ENCODE peak calls at places on chromosomes 13 and 19, in five cellular contexts. X, L, U, G and E are unnamed samples. For H3K4me1, the result is how much of the 10 kb centered on the place peaks cover.

GRCh38 chr19:51810228-51810627 is 15.3 kb downstream of the FPR3 start:
- DNase-seq in X (no peak), L (peak), U (no peak), G (no peak), E (no peak)

GRCh38 chr19:40323705-40324104 is 24.5 kb downstream of the C19orf47 start:
- DNase-seq in X (no peak), L (no peak), U (no peak), G (no peak), E (no peak)

GRCh38 chr13:52348983-52349780 is 56.8 kb downstream of the THSD1 start:
- DNase-seq in X (no peak), L (no peak), U (peak), G (no peak), E (no peak)

GRCh38 chr19:16337809-16338469 is 13.3 kb downstream of the KLF2 start:
- DNase-seq in X (no peak), L (no peak), U (no peak), G (no peak), E (no peak)

GRCh38 chr13:71864094-71864980 is 2.7 kb downstream of the DACH1 start:
- DNase-seq in X (peak), L (no peak), U (peak), G (peak), E (no peak)

GRCh38 chr13:83229574-83230300 is 652.5 kb downstream of the SLITRK1 start:
- DNase-seq in X (no peak), L (no peak), U (peak), G (no peak), E (no peak)

GRCh38 chr19:38409631-38410133 is 6.8 kb downstream of the FAM98C start:
- DNase-seq in X (no peak), L (no peak), U (peak), G (no peak), E (no peak)

GRCh38 chr19:3550947-3551807 is 6.2 kb downstream of the MFSD12 start:
- DNase-seq in X (no peak), L (no peak), U (no peak), G (no peak), E (no peak)

GRCh38 chr13:44974056-44974798 is 15.0 kb downstream of the NUFIP1 start:
- DNase-seq in X (no peak), L (no peak), U (peak), G (no peak), E (no peak)

GRCh38 chr19:3175761-3176714 is 2.5 kb upstream of the S1PR4 start:
- DNase-seq in X (peak), L (no peak), U (no peak), G (no peak), E (no peak)

GRCh38 chr13:19587635-19588300 is 26.4 kb upstream of the TPTE2 start:
- DNase-seq in X (no peak), L (peak), U (peak), G (peak), E (peak)

GRCh38 chr13:93771782-93772181 is 545.2 kb downstream of the GPC6 start:
- DNase-seq in X (no peak), L (no peak), U (peak), G (no peak), E (no peak)

GRCh38 chr19:35037716-35038622 is 3.6 kb upstream of the HPN start:
- DNase-seq in X (no peak), L (no peak), U (peak), G (no peak), E (no peak)

GRCh38 chr13:50129923-50130685 is 114.9 kb downstream of the KCNRG start:
- DNase-seq in X (peak), L (no peak), U (peak), G (no peak), E (peak)

GRCh38 chr19:32870981-32871451 is 1.4 kb upstream of the SLC7A9 start:
- DNase-seq in X (no peak), L (no peak), U (no peak), G (no peak), E (no peak)

GRCh38 chr13:109784590-109785140 is 1.7 kb downstream of the IRS2 start:
- DNase-seq in X (peak), L (no peak), U (peak), G (peak), E (peak)

GRCh38 chr19:18415177-18415867 is 3.9 kb upstream of the SSBP4 start:
- DNase-seq in X (peak), L (peak), U (peak), G (no peak), E (no peak)

GRCh38 chr13:72805663-72806341 is 23.9 kb downstream of the PIBF1 start:
- DNase-seq in X (no peak), L (no peak), U (peak), G (no peak), E (no peak)

GRCh38 chr19:29275266-29275665 is 62.3 kb upstream of the UQCRFS1 start:
- DNase-seq in X (no peak), L (no peak), U (no peak), G (no peak), E (no peak)

GRCh38 chr19:46639356-46640061 is 3.5 kb upstream of the GNG8 start:
- DNase-seq in X (no peak), L (peak), U (peak), G (no peak), E (peak)
- H3K4me3 ChIP-seq in X (peak), L (peak), U (peak), G (peak), E (no peak)

DNA sequence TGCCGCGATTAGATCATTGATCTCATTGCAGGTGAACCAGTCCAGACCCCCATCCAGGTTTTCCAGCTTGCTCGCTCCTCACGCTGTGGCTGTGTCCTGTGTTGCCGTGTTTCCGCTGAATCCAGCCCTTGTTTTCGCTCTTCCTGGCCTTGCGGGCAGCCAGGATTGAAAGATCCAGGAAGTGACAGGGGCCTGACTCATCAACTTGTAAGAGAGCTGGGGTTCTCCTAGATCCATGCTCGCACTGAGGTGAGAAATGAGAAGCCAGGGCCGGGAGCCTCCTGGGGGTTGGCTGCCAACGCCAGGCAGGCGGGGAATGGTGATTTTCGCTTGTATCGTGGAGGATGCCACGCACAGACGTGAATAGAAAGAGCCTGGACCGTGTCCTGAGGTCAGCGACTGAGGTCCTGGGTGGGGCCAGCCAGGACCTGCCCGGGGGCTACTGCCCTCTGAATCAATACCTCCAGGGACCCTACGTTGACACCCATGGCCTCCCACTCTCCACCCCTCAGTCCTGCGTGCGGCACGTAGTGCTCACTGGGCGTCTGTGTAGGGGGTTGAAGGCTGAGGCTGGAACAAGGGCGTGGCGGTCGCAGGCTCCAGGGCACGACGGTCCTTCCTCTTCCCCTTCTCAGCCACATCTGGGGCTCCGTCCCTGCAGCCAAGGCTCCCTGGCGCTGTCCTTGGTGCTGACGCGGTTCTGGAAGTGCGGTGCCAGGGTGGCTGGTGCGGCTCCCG is 7.3 kb upstream of the PTPRH start:
- DNase-seq in X (peak), L (peak), U (peak), G (peak), E (peak)
- H3K27ac ChIP-seq in X (peak), L (no peak), U (no peak), G (peak), E (no peak)

GRCh38 chr19:10566408-10566657 is 523 bp upstream of the KRI1 start:
- DNase-seq in X (no peak), L (no peak), U (no peak), G (no peak), E (no peak)

GRCh38 chr19:10566658-10567410 is 1.0 kb upstream of the KRI1 start:
- DNase-seq in X (peak), L (peak), U (no peak), G (no peak), E (peak)

GRCh38 chr19:10568826-10569651 is at the start of gene CDKN2D:
- DNase-seq in X (peak), L (peak), U (peak), G (peak), E (peak)

GRCh38 chr19:10568444-10568825 is 344 bp downstream of the CDKN2D start:
- DNase-seq in X (peak), L (no peak), U (no peak), G (peak), E (peak)

GRCh38 chr19:10567696-10568443 is 909 bp downstream of the CDKN2D start:
- DNase-seq in X (no peak), L (no peak), U (no peak), G (no peak), E (no peak)
- H3K4me1 ChIP-seq in X (under half), L (half or more), U (under half), G (under half), E (half or more)

DNA sequence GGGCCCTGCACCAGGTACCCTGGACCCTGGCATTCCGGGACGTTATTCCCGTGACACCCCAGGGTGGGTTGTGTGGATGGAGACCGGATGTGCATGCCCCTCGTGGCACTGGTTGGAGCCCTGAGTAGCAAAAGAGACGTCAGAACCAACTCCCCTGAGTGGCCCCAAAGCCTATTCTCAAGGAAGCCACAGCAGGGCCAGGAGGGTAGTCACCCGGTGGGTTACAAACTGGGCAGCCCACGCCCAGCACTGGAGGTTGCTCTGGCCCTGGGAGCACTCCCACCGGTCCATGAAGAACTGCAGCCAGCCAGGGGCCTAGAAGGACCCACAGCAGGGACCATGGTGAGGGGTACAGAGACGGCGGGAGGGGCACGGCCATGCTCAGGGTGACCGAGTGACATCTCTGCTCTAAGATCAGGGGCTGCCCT is 7.5 kb downstream of the KLF16 start:
- DNase-seq in X (peak), L (no peak), U (no peak), G (no peak), E (peak)
- H3K4me3 ChIP-seq in X (peak), L (no peak), U (no peak), G (no peak), E (peak)

GRCh38 chr13:112905619-112905989 is 63.4 kb upstream of the MCF2L start:
- DNase-seq in X (no peak), L (no peak), U (no peak), G (no peak), E (no peak)
- H3K27ac ChIP-seq in X (no peak), L (no peak), U (no peak), G (peak), E (no peak)

DNA sequence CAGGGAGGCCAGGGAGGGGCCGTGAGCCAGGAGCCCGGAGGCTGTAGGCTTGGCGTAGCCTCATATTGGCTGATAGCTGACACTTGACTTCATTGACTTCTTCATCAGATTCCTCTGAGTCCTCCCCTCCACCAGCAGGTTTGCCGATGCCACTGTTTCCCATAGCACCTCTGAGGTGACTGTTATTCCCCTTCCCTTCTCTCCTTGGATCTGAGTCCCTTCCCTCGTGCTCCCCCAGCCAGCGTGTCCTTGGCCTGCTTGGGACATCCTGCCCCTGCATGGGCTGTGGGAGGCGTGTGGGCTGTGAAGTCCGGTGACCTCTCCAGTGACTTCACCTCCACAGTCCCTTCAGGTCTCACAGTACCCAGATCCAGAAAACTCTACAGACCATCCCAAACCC is 8.8 kb downstream of the PPP1R37 start:
- DNase-seq in X (no peak), L (no peak), U (no peak), G (no peak), E (no peak)
- H3K4me1 ChIP-seq in X (half or more), L (under half), U (under half), G (under half), E (under half)

GRCh38 chr13:99303863-99304521 is 3.2 kb downstream of the GPR183 start:
- DNase-seq in X (peak), L (no peak), U (no peak), G (no peak), E (no peak)

GRCh38 chr13:99304541-99304940 is 2.7 kb downstream of the GPR183 start:
- DNase-seq in X (no peak), L (no peak), U (no peak), G (no peak), E (no peak)

GRCh38 chr13:99307247-99307646 is at the start of gene GPR183:
- DNase-seq in X (no peak), L (no peak), U (no peak), G (no peak), E (peak)

GRCh38 chr13:99307648-99308339 is 595 bp upstream of the GPR183 start:
- DNase-seq in X (peak), L (no peak), U (peak), G (no peak), E (peak)

GRCh38 chr13:99305180-99305965 is 1.8 kb downstream of the GPR183 start:
- DNase-seq in X (no peak), L (no peak), U (no peak), G (no peak), E (no peak)
- H3K4me3 ChIP-seq in X (peak), L (no peak), U (no peak), G (no peak), E (peak)

GRCh38 chr13:111177803-111178389 is 62.8 kb downstream of the ARHGEF7 start:
- DNase-seq in X (no peak), L (no peak), U (peak), G (no peak), E (no peak)

GRCh38 chr13:111176421-111176820 is 61.3 kb downstream of the ARHGEF7 start:
- DNase-seq in X (no peak), L (no peak), U (no peak), G (no peak), E (no peak)

GRCh38 chr13:111178417-111178816 is 63.3 kb downstream of the ARHGEF7 start:
- DNase-seq in X (no peak), L (no peak), U (no peak), G (no peak), E (no peak)

GRCh38 chr13:111175948-111176347 is 60.8 kb downstream of the ARHGEF7 start:
- DNase-seq in X (no peak), L (no peak), U (no peak), G (no peak), E (no peak)

DNA sequence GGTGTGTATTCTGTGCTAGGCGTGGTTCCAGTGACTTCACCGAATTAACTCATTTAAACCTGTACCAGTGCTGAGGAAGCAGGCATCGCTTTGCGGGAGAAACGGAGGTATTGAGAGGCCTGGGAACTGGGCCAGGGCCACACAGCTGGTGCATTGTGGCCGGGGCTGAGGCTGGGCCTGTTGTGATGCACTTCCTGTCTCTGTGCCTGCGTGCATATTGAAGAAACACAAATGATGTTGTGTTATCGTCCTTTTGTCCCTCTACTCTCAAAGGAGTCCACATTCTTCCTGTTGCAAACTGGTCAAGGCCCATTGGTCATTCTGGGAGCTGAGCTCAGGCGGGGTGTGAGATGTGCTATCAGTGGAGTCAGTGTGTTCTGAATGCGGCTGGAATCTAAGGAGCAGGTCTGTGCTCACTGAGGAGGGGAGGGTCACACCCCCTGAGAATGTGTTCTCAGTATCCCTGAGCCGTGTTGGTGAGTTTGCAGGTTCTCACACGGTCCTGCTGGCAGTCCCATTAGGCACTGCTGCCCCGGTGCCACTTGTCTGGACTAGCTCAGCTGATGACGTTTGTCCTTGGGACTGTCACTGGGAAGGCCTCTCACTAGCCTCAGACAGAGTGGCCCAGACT is 62.1 kb downstream of the ARHGEF7 start:
- DNase-seq in X (peak), L (peak), U (peak), G (no peak), E (peak)
- H3K27ac ChIP-seq in X (peak), L (peak), U (peak), G (peak), E (peak)

DNA sequence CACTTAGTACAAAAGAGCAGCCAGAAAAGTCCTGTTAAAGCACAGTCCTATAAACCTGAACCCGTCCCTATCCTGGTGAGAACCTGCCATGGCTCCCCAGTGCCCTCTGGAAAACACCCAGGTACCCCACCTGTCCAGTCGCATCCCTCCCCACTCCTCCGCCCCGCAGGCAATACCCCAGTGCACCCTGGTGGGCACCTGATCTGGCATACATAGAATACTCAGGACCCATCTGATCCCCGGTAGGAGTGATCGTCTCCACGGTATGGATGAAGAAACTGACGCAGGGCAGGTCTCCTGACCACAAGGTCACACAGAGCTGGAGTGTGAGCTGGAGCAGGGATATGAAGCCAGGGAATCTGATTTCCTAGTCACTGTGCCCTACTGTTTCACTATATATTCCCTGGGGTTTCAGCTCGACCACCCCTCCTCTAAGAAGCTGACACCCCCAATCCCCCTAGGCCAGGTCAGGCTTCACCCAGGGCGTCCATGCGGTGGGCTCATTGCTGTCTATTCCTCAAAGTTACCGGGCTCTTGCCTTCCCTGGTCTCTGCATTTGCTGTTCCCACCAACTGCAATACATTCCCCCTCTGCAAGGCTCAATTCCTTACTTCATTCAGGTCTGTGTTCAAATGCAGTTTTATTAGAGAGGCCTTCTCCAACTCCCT is 12.6 kb downstream of the FBXO46 start:
- DNase-seq in X (no peak), L (no peak), U (no peak), G (peak), E (no peak)
- H3K4me1 ChIP-seq in X (under half), L (under half), U (under half), G (under half), E (under half)

DNA sequence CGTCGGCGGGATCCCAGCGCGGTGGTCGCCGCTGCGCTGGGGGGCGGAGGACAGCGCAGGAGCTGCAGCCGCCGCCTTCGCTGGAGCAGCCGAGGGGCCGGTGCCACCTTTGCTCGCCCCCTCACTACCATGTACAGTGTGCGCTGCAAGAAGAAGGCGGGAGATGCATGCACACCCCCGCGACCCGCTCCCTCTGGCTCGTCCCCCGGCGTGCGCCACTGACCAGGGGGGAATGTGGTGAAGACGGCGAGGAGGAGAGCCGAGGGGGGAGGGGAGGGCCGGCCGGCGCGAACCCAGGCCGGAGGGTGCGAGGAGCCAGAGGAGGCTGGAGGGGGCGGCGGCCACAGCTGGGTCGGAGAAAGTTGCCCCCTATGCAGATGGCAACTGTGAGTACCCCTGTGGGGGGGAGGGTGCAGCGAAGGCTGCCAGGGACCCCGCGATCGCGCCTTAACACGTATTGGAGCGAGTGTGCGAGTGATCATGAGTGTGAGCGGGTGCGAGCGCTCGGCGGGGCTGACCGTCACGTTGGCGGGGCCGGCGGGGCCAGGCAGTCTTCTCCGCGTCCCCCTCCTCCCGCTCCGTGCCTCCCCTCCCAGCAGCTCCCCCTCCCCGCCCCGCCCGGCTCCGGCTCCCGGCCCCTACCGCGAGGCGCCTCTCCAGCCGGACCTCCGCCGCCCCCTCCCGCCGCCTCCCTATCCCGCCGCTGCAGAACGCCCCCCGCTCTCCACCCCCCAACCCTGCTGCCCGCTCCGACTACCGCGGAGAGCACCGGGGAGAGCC is 843 bp downstream of the SLITRK5 start:
- DNase-seq in X (peak), L (no peak), U (no peak), G (no peak), E (no peak)
- H3K4me3 ChIP-seq in X (peak), L (no peak), U (peak), G (peak), E (no peak)